ENCODE peak calls at places on chromosomes 11 and 22, in ten cellular contexts. G is HCT116, L is upper lobe of left lung, M is Panc1, T is GM23338, C is fibroblast of lung, A is Peyer's patch, Q is right atrium auricular region, F is stomach, D is PC-3. I is an unnamed sample. For H3K36me3, the result is how much of the 10 kb centered on the place peaks cover.

GRCh38 chr22:40979198-40979597 is 28.0 kb downstream of the RBX1 start:
- DNase-seq in G (no peak), L (no peak), M (no peak), T (no peak), C (no peak), A (no peak), Q (no peak), F (no peak), D (no peak), I (no peak)

GRCh38 chr11:9775393-9775780 is 111.5 kb downstream of the SWAP70 start:
- DNase-seq in G (no peak), L (no peak), M (no peak), T (peak), C (no peak), A (no peak), Q (no peak), F (no peak), D (no peak), I (no peak)

GRCh38 chr11:122584670-122585069 is 70.9 kb upstream of the UBASH3B start:
- DNase-seq in G (no peak), L (no peak), M (no peak), T (no peak), C (no peak), A (no peak), Q (no peak), F (no peak), D (no peak), I (no peak)

GRCh38 chr11:58963551-58964075 is 24.3 kb downstream of the GLYATL1 start:
- DNase-seq in G (no peak), L (peak), M (no peak), T (peak), C (peak), A (no peak), Q (no peak), F (peak), D (no peak), I (no peak)

GRCh38 chr11:69504576-69505420 is 23.3 kb downstream of the LINC01488 start:
- DNase-seq in G (no peak), L (no peak), M (no peak), T (no peak), C (no peak), A (no peak), Q (no peak), F (no peak), D (no peak), I (no peak)

GRCh38 chr22:49951001-49951677 is 9.4 kb upstream of the PIM3 start:
- DNase-seq in G (no peak), L (peak), M (no peak), T (no peak), C (no peak), A (peak), Q (no peak), F (peak), D (peak), I (no peak)

GRCh38 chr22:49188091-49188490 is 639.6 kb downstream of the BRD1 start:
- DNase-seq in G (peak), L (no peak), M (no peak), T (no peak), C (no peak), A (no peak), Q (no peak), F (no peak), D (no peak), I (no peak)

GRCh38 chr11:46719048-46719542 is at the start of gene F2:
- DNase-seq in G (no peak), L (no peak), M (no peak), T (no peak), C (no peak), A (no peak), Q (no peak), F (no peak), D (no peak), I (no peak)

GRCh38 chr22:28894320-28894719 is 10.9 kb downstream of the ZNRF3 start:
- DNase-seq in G (no peak), L (no peak), M (no peak), T (no peak), C (no peak), A (no peak), Q (no peak), F (no peak), D (peak), I (no peak)

GRCh38 chr11:126475627-126475991 is 120.1 kb downstream of the ST3GAL4 start:
- DNase-seq in G (no peak), L (no peak), M (no peak), T (no peak), C (no peak), A (no peak), Q (no peak), F (no peak), D (no peak), I (no peak)

GRCh38 chr22:32509045-32509444 is 34.4 kb downstream of the FBXO7 start:
- DNase-seq in G (no peak), L (no peak), M (no peak), T (no peak), C (no peak), A (no peak), Q (no peak), F (no peak), D (no peak), I (no peak)

GRCh38 chr11:22802861-22803260 is 26.7 kb downstream of the SVIP start:
- DNase-seq in G (no peak), L (no peak), M (no peak), T (no peak), C (no peak), A (no peak), Q (no peak), F (no peak), D (no peak), I (no peak)

GRCh38 chr22:38162881-38163843 is 18.5 kb downstream of the PLA2G6 start:
- DNase-seq in G (no peak), L (no peak), M (no peak), T (no peak), C (no peak), A (no peak), Q (no peak), F (no peak), D (no peak), I (no peak)

GRCh38 chr11:130163346-130164220 is 4.0 kb downstream of the ST14 start:
- DNase-seq in G (no peak), L (peak), M (no peak), T (no peak), C (no peak), A (peak), Q (no peak), F (peak), D (peak), I (no peak)

GRCh38 chr11:34251640-34251980 is 106.2 kb downstream of the ABTB2 start:
- DNase-seq in G (no peak), L (no peak), M (no peak), T (no peak), C (peak), A (no peak), Q (no peak), F (no peak), D (no peak), I (no peak)
- H3K4me3 ChIP-seq in G (no peak), L (peak), M (peak), T (no peak), C (no peak), A (no peak), Q (no peak), F (no peak), D (no peak), I (no peak)

GRCh38 chr11:62791501-62792192 is at the start of gene TMEM223:
- DNase-seq in G (peak), L (peak), M (no peak), T (peak), C (peak), A (peak), Q (peak), F (peak), D (peak), I (peak)

GRCh38 chr11:62792193-62792575 is 378 bp upstream of the TMEM223 start:
- DNase-seq in G (no peak), L (no peak), M (no peak), T (peak), C (peak), A (no peak), Q (no peak), F (no peak), D (no peak), I (peak)

GRCh38 chr11:62789576-62789975 is 2.2 kb downstream of the TMEM223 start:
- DNase-seq in G (no peak), L (no peak), M (no peak), T (no peak), C (no peak), A (no peak), Q (no peak), F (no peak), D (no peak), I (no peak)

GRCh38 chr11:62796281-62796680 is 4.5 kb upstream of the TMEM223 start:
- DNase-seq in G (no peak), L (no peak), M (no peak), T (peak), C (no peak), A (no peak), Q (no peak), F (no peak), D (no peak), I (no peak)

GRCh38 chr11:62794201-62794775 is 2.5 kb upstream of the TMEM223 start:
- DNase-seq in G (no peak), L (no peak), M (no peak), T (no peak), C (peak), A (no peak), Q (no peak), F (no peak), D (no peak), I (no peak)
- H3K36me3 ChIP-seq in G (half or more), L (under half), M (under half), T (half or more), C (under half), A (under half), Q (half or more), F (half or more), D (half or more), I (under half)

GRCh38 chr11:11155962-11156815 is 196.9 kb downstream of the CSNK2A3 start:
- DNase-seq in G (peak), L (no peak), M (no peak), T (peak), C (no peak), A (no peak), Q (no peak), F (no peak), D (peak), I (peak)
- TF ChIP-seq CTCF in G (peak), L (peak), M (peak), T (peak), C (peak), A (peak), Q (peak), F (no peak), D (peak), I (peak)

GRCh38 chr11:121194731-121195596 is 93.9 kb downstream of the TECTA start:
- DNase-seq in G (peak), L (peak), M (peak), T (peak), C (peak), A (peak), Q (no peak), F (peak), D (peak), I (no peak)
- H3K4me3 ChIP-seq in G (peak), L (no peak), M (no peak), T (no peak), C (no peak), A (no peak), Q (no peak), F (no peak), D (peak), I (peak)

GRCh38 chr22:23077627-23078461 is 7.5 kb downstream of the GNAZ start:
- DNase-seq in G (no peak), L (no peak), M (no peak), T (no peak), C (no peak), A (no peak), Q (no peak), F (peak), D (no peak), I (no peak)

GRCh38 chr22:23075050-23075449 is 4.7 kb downstream of the GNAZ start:
- DNase-seq in G (no peak), L (no peak), M (no peak), T (no peak), C (no peak), A (no peak), Q (no peak), F (no peak), D (no peak), I (no peak)

GRCh38 chr22:23078462-23078787 is 8.1 kb downstream of the GNAZ start:
- DNase-seq in G (no peak), L (no peak), M (no peak), T (no peak), C (no peak), A (no peak), Q (no peak), F (no peak), D (no peak), I (no peak)

GRCh38 chr22:23075525-23076216 is 5.4 kb downstream of the GNAZ start:
- DNase-seq in G (no peak), L (no peak), M (no peak), T (no peak), C (no peak), A (no peak), Q (no peak), F (peak), D (no peak), I (no peak)

GRCh38 chr22:23076896-23077572 is 6.7 kb downstream of the GNAZ start:
- DNase-seq in G (no peak), L (no peak), M (no peak), T (no peak), C (no peak), A (no peak), Q (no peak), F (no peak), D (no peak), I (no peak)
- H3K36me3 ChIP-seq in G (under half), L (under half), M (under half), T (under half), C (under half), A (under half), Q (under half), F (under half), D (under half), I (under half)

GRCh38 chr11:124278261-124278660 is 22.1 kb downstream of the OR8G5 start:
- DNase-seq in G (no peak), L (no peak), M (no peak), T (no peak), C (peak), A (no peak), Q (no peak), F (no peak), D (no peak), I (no peak)

GRCh38 chr11:124277207-124277606 is 21.0 kb downstream of the OR8G5 start:
- DNase-seq in G (no peak), L (no peak), M (no peak), T (no peak), C (no peak), A (no peak), Q (no peak), F (no peak), D (no peak), I (no peak)

GRCh38 chr11:124274000-124274399 is 17.8 kb downstream of the OR8G5 start:
- DNase-seq in G (no peak), L (no peak), M (no peak), T (no peak), C (no peak), A (no peak), Q (no peak), F (no peak), D (no peak), I (no peak)

GRCh38 chr11:124276081-124276480 is 19.9 kb downstream of the OR8G5 start:
- DNase-seq in G (no peak), L (no peak), M (no peak), T (no peak), C (peak), A (no peak), Q (no peak), F (no peak), D (peak), I (no peak)

DNA sequence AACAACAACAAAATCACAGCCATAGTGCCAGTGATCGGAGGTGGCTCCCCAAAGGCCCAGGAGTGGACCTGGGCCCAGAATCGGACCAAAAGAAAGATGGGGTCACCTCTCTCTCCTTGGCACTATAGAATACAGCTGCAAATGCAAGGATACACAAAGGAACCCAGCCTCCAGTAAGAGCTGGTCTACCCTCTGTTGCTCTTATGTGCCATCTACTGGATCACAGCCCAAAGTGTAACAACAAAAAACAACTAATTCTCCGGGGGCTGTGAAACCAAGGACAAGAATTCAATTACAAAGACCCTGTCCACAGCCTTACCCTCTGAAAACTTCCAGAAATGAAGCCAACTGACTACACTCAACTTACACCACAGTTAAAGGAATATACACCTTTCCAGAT is 21.6 kb downstream of the OR8G5 start:
- DNase-seq in G (no peak), L (no peak), M (no peak), T (peak), C (no peak), A (no peak), Q (no peak), F (no peak), D (no peak), I (no peak)
- TF ChIP-seq CTCF in G (peak), L (no peak), M (no peak), T (peak), C (no peak), A (peak), Q (no peak), F (no peak), D (peak), I (peak)

DNA sequence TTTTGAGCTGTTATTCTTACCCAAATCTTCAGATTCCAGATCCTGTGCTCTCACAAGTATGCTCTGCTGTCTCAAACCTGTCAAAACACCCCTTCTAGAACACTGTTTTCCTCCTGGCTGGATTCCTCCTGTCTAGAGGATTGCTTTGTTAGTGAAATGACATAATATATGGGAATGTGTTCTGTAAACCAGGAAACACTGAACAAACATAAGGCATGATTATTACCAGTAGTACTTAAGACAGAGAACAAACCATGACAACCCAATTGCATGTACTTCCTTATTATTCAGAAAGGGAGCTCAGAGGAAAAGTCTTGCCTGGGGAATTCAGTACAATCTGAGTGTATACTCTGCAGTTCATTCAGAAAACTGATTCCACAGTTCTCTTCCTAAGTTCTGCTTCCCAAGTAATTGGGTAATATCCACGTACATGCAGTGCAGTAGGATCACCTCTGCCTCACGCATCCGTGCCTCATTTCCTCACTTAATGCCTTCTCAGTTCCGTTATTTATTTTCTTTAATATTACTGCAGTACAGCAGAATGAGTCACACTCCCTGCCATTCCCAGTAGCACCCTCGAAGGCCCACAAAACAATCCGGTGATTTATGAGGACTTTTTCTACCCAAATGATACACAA is 897.0 kb downstream of the KCNA4 start:
- DNase-seq in G (no peak), L (no peak), M (peak), T (no peak), C (peak), A (no peak), Q (no peak), F (no peak), D (peak), I (no peak)
- H3K4me3 ChIP-seq in G (no peak), L (no peak), M (peak), T (no peak), C (no peak), A (no peak), Q (no peak), F (no peak), D (peak), I (no peak)

DNA sequence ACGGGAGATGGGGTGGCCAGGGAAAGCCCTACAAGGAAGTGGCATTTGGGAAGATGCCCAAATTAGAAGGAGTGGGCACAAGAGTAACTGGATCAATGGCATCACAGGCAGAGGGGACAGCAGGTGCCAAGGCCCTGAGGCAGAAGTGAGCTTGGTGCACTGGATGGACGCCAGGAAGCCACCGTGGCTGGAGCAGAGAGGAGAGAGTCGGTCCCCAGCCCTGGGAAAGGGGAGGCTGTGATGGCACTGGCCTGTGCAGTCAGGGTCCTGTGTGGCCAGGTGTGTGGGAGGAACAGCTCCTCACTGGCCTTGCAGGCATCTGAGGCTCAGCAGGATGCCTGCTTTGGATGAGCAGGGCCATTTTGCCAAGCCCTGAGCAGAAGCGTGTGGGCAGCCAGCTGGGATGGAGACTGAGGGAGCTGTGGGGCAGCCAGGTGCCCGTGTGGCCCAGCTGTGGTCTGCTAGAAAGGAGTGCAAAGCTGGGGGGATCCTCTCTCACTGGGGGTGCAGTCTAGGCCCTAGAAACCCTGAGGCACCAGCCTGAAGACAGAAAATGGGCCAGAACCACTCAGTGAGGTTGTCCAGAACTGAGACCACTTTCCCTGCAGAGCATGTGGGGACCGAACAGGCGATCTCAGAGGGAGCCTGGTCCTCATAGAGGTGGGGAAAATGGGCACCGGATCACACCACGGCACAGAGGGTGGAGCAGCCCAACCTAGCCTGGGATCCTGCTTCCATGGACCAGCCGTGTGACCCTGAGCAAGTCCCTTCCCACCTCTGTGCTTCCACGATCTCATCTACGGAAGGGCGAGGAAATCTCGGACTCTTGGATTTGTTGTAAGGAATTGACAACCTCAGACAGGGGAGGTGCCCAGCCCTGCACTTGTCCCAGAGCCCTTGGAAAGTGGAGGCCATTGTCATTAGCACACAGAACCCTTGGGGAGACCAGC is 78.6 kb upstream of the RTL6 start:
- DNase-seq in G (no peak), L (no peak), M (no peak), T (no peak), C (no peak), A (no peak), Q (no peak), F (no peak), D (no peak), I (no peak)
- H3K36me3 ChIP-seq in G (under half), L (under half), M (under half), T (under half), C (under half), A (under half), Q (under half), F (under half), D (under half), I (under half)